ENCODE peak calls at places on chromosomes 5 and 9, in eight cellular contexts. D, R, I, J, N, A, M and C are unnamed samples.

GRCh38 chr9:37929441-37929895 is 25.5 kb upstream of the SLC25A51 start:
- DNase-seq in N (no peak), I (peak; percentile 64), M (no peak), A (peak; percentile 28), J (peak; percentile 65), R (peak; percentile 32), D (no peak), C (peak; percentile 61)

GRCh38 chr5:180804129-180804601 is 1.6 kb upstream of the MGAT1 start:
- DNase-seq in D (no peak), A (no peak), N (no peak), J (no peak), M (no peak), R (no peak), I (no peak), C (no peak)

GRCh38 chr9:110337727-110338522 is at the start of gene TXNDC8:
- DNase-seq in J (no peak), I (peak; percentile 46), D (no peak), R (peak; percentile 75), N (no peak), M (no peak), A (no peak), C (no peak)

GRCh38 chr9:133832836-133833235 is 94.7 kb upstream of the SARDH start:
- DNase-seq in R (no peak), A (no peak), J (no peak), N (no peak), M (no peak), I (no peak), D (no peak), C (no peak)

GRCh38 chr5:9174446-9174845 is 371.4 kb downstream of the SEMA5A start:
- DNase-seq in J (no peak), D (no peak), I (no peak), R (peak; percentile 88), A (no peak), N (no peak), M (no peak), C (no peak)

GRCh38 chr5:132497488-132497997 is 7.0 kb upstream of the IRF1 start:
- DNase-seq in I (peak; percentile 94), A (peak; percentile 80), R (peak; percentile 98), N (no peak), J (peak; percentile 86), D (no peak), M (no peak), C (peak; percentile 55)

GRCh38 chr5:143008809-143009521 is 238.8 kb downstream of the ARHGAP26 start:
- DNase-seq in D (peak; percentile 53), M (no peak), R (peak; percentile 83), N (no peak), I (peak; percentile 93), A (no peak), J (peak; percentile 97), C (peak; percentile 20)

GRCh38 chr5:160342413-160342941 is 27.9 kb downstream of the C1QTNF2 start:
- DNase-seq in J (no peak), I (peak; percentile 74), R (peak; percentile 88), A (no peak), N (no peak), D (no peak), M (no peak), C (peak; percentile 90)

GRCh38 chr5:55993013-55993412 is 1.8 kb downstream of the IL6ST start:
- DNase-seq in I (peak; percentile 48), M (peak; percentile 4), D (no peak), R (peak; percentile 73), N (peak; percentile 33), J (no peak), A (peak; percentile 29), C (peak; percentile 34)